ENCODE peak calls at places on chromosomes 11 and 22, in eight cellular contexts. F is body of pancreas, J is A549, H is DND-41, P is skeletal muscle cell, K is tibial nerve, I is upper lobe of right lung, E is AG04450. Q is an unnamed sample.

GRCh38 chr11:128985880-128986279 is 43.2 kb upstream of the TP53AIP1 start:
- DNase-seq in F (no peak), K (no peak), P (no peak), I (no peak), H (no peak), J (no peak), E (no peak), Q (no peak)

GRCh38 chr11:117273550-117274289 is 17.4 kb upstream of the BACE1-AS start:
- DNase-seq in E (peak; percentile 67), K (no peak), J (peak; percentile 20), P (peak; percentile 85), I (no peak), H (no peak), F (no peak), Q (no peak)

GRCh38 chr11:38990841-38991240 is 2392.8 kb upstream of the RAG2 start:
- DNase-seq in E (no peak), P (no peak), I (no peak), J (no peak), H (no peak), F (no peak), K (no peak), Q (no peak)

GRCh38 chr11:115226556-115226955 is 277.7 kb downstream of the CADM1 start:
- DNase-seq in P (peak; percentile 69), J (peak; percentile 74), I (no peak), H (no peak), F (no peak), E (peak; percentile 55), K (no peak), Q (no peak)

GRCh38 chr11:120674537-120674936 is 163.0 kb downstream of the GRIK4 start:
- DNase-seq in K (no peak), E (peak; percentile 6), P (no peak), J (no peak), F (peak; percentile 5), H (no peak), I (no peak), Q (no peak)

GRCh38 chr11:116730241-116730561 is 42.6 kb downstream of the BUD13 start:
- DNase-seq in E (no peak), F (no peak), J (no peak), P (no peak), K (no peak), I (no peak), H (no peak), Q (no peak)

GRCh38 chr11:63165710-63166310 is 21.8 kb upstream of the SLC22A24 start:
- DNase-seq in P (no peak), H (no peak), E (no peak), F (peak; percentile 61), I (no peak), J (no peak), K (no peak), Q (no peak)

GRCh38 chr11:8533332-8533731 is 60.7 kb downstream of the STK33 start:
- DNase-seq in J (no peak), K (no peak), F (no peak), E (no peak), I (no peak), H (no peak), P (no peak), Q (no peak)

DNA sequence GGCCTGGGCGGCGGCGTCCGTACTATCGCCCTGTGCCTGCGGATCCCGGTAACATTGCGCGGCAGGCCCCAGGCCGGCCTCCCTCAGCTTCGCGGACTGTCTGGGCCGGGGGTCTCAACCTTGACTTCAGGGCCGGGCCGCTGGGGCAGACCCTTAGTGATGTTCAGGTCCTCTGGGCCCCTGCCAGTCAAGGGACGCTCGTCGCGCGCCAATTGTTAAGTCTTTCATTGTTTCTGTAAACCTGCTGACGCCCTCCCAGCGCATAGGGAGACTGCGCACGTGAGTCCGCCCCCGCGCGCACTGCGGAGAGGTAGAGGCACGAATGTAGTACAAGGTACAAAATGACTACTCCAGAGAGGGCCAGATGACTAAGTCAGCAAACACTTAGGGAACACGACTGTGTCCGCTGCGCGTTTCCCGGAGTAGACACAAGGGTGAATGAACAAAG is 451 bp upstream of the HDHD5 start:
- DNase-seq in P (peak; percentile 22), I (peak; percentile 80), H (no peak), F (peak; percentile 39), K (peak; percentile 13), E (no peak), J (peak; percentile 48), Q (peak; percentile 42)
- H3K4me3 ChIP-seq in P (peak overlapping the region; percentile 69), I (peak overlapping the region; percentile 77), H (no peak overlapping the region), F (peak overlapping the region; percentile 44), K (peak overlapping the region; percentile 88), E (peak overlapping the region; percentile 74), J (peak overlapping the region; percentile 90), Q (peak overlapping the region; percentile 86)

GRCh38 chr11:68582416-68583046 is 101.8 kb upstream of the GAL start:
- DNase-seq in K (no peak), I (no peak), J (no peak), E (no peak), P (no peak), H (no peak), F (no peak), Q (no peak)

GRCh38 chr11:68583047-68583446 is 101.3 kb upstream of the GAL start:
- DNase-seq in F (no peak), H (no peak), J (no peak), K (no peak), I (no peak), E (peak; percentile 11), P (no peak), Q (no peak)

GRCh38 chr11:68581901-68582300 is 102.4 kb upstream of the GAL start:
- DNase-seq in P (no peak), H (no peak), J (no peak), F (no peak), K (no peak), E (no peak), I (no peak), Q (no peak)

GRCh38 chr11:68579455-68579854 is 104.9 kb upstream of the GAL start:
- DNase-seq in P (no peak), H (no peak), J (no peak), I (no peak), E (no peak), F (no peak), K (no peak), Q (no peak)

DNA sequence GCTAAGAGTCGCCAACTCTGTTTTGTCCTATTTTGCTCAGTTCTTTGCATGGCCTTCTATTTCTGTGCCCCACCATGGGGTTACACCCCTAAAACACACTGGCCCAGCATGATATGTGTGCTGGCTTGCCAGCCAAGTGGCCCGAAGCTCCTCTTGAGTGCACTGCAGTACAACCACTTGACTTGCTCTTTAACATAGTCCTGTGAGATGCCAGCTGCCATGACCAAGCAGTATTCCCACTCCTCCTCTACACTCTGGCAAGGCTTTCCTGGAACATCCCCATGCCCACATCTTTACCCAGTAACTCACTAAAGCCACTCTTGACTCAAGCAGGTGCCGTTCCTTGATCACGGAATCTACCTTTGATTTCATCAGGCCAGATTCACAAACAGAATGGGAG is 102.9 kb upstream of the GAL start:
- DNase-seq in F (no peak), P (no peak), J (peak; percentile 32), H (no peak), K (no peak), I (peak; percentile 73), E (no peak), Q (no peak)
- H3K4me3 ChIP-seq in F (no peak overlapping the region), P (no peak overlapping the region), J (no peak overlapping the region), H (no peak overlapping the region), K (no peak overlapping the region), I (no peak overlapping the region), E (no peak overlapping the region), Q (no peak overlapping the region)

GRCh38 chr22:49935561-49935960 is 17.1 kb downstream of the CRELD2 start:
- DNase-seq in K (no peak), J (no peak), I (no peak), P (no peak), F (no peak), H (no peak), E (no peak), Q (no peak)
- H3K4me3 ChIP-seq in K (peak overlapping the region; percentile 60), J (peak overlapping the region; percentile 61), I (peak overlapping the region; percentile 63), P (no peak overlapping the region), F (no peak overlapping the region), H (no peak overlapping the region), E (peak overlapping the region; percentile 42), Q (peak overlapping the region; percentile 46)

GRCh38 chr11:69683764-69684333 is 8.7 kb upstream of the LTO1 start:
- DNase-seq in K (no peak), P (no peak), F (peak; percentile 18), E (no peak), H (no peak), J (peak; percentile 64), I (peak; percentile 66), Q (no peak)

GRCh38 chr11:69686856-69687255 is 11.7 kb upstream of the LTO1 start:
- DNase-seq in K (no peak), J (no peak), H (no peak), F (no peak), E (no peak), I (peak; percentile 30), P (no peak), Q (no peak)

GRCh38 chr11:69686452-69686851 is 11.3 kb upstream of the LTO1 start:
- DNase-seq in H (no peak), K (no peak), E (no peak), I (peak; percentile 58), J (no peak), F (no peak), P (no peak), Q (no peak)

GRCh38 chr11:69684651-69685050 is 9.5 kb upstream of the LTO1 start:
- DNase-seq in E (no peak), P (no peak), K (no peak), J (no peak), F (no peak), I (peak; percentile 57), H (no peak), Q (no peak)

GRCh38 chr11:69685348-69685747 is 10.2 kb upstream of the LTO1 start:
- DNase-seq in K (no peak), H (no peak), E (no peak), I (peak; percentile 25), P (no peak), F (no peak), J (no peak), Q (no peak)
- H3K4me3 ChIP-seq in K (no peak overlapping the region), H (no peak overlapping the region), E (no peak overlapping the region), I (no peak overlapping the region), P (no peak overlapping the region), F (no peak overlapping the region), J (no peak overlapping the region), Q (no peak overlapping the region)

GRCh38 chr11:45886816-45887520 is 1.5 kb downstream of the MAPK8IP1 start:
- DNase-seq in I (no peak), F (no peak), P (no peak), E (no peak), K (no peak), J (no peak), H (no peak), Q (no peak)
- H3K4me3 ChIP-seq in I (no peak overlapping the region), F (no peak overlapping the region), P (no peak overlapping the region), E (no peak overlapping the region), K (peak overlapping the region; percentile 68), J (no peak overlapping the region), H (no peak overlapping the region), Q (no peak overlapping the region)

DNA sequence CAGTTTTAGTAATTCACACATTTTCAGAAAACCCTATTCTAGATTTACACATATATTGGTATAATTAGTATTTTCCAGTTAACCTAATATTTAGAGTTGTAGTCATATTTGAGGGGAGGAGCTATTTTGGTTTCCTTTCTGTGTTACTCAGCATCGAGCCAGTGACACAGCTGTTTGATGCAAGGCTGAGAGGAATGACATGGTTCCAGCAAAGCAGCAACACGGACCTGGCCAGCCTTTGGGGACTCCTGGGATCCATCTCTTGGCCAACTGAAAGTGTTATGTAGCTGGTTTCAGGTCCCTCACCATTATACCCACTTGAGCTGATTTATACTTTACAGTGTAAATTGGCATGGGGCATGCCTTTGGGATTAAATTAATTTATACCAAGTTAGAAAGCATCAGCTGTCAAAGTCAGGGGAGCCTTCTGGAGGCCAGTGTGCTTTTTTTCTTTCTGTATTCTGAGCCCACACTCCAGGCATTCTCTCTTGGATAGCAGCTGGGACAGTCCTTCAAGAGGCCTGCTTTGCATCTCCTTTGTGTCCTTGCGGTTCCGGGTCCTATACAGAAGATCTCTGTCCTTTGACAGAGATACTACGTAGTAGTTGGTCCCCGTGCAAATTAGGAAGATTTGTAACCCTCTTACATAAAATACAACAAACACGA is 91.3 kb upstream of the SLC25A18 start:
- DNase-seq in E (no peak), J (no peak), P (no peak), K (no peak), H (no peak), F (no peak), I (no peak), Q (no peak)
- H3K4me3 ChIP-seq in E (no peak overlapping the region), J (no peak overlapping the region), P (no peak overlapping the region), K (no peak overlapping the region), H (no peak overlapping the region), F (no peak overlapping the region), I (no peak overlapping the region), Q (no peak overlapping the region)